ENCODE peak calls at places on chromosomes 11 and 22, in four cellular contexts. Z, C, P and K are unnamed samples.

GRCh38 chr11:74205181-74205580 is 34.1 kb downstream of the PPME1 start:
- DNase-seq in C (no peak), P (no peak), Z (no peak), K (no peak)

GRCh38 chr11:46389450-46390330 is 1.9 kb downstream of the CHRM4 start:
- DNase-seq in P (peak; percentile 72), C (peak; percentile 89), Z (peak; percentile 46), K (peak; percentile 59)

GRCh38 chr11:105022527-105022926 is 441 bp downstream of the CASP5 start:
- DNase-seq in P (no peak), Z (no peak), C (no peak), K (no peak)

GRCh38 chr11:134611537-134611936 is 199.5 kb upstream of the B3GAT1 start:
- DNase-seq in P (no peak), Z (no peak), C (no peak), K (no peak)

GRCh38 chr11:106491751-106492150 is 414.3 kb downstream of the AASDHPPT start:
- DNase-seq in Z (no peak), P (no peak), C (no peak), K (no peak)

GRCh38 chr11:73087730-73088129 is 54.4 kb downstream of the FCHSD2 start:
- DNase-seq in C (no peak), P (no peak), Z (peak; percentile 26), K (peak; percentile 7)

GRCh38 chr22:37014415-37014806 is 4.8 kb downstream of the TST start:
- DNase-seq in Z (no peak), P (no peak), C (no peak), K (no peak)

GRCh38 chr11:31958086-31958735 is 132.7 kb upstream of the RCN1 start:
- DNase-seq in C (peak; percentile 84), Z (peak; percentile 40), P (peak; percentile 38), K (peak; percentile 37)

GRCh38 chr11:1126935-1127663 is 30.7 kb upstream of the MUC5AC start:
- DNase-seq in P (no peak), Z (peak; percentile 44), C (peak; percentile 2), K (no peak)

GRCh38 chr11:79244175-79244804 is 196.5 kb downstream of the TENM4 start:
- DNase-seq in Z (peak; percentile 87), P (no peak), C (no peak), K (peak; percentile 94)

GRCh38 chr11:4102711-4103110 is 8.1 kb downstream of the RRM1 start:
- DNase-seq in Z (no peak), P (no peak), C (no peak), K (no peak)

GRCh38 chr11:111737877-111738205 is 28.3 kb downstream of the PPP2R1B start:
- DNase-seq in C (no peak), Z (peak; percentile 17), P (no peak), K (no peak)

GRCh38 chr11:62010935-62011528 is 43.6 kb upstream of the FTH1 start:
- DNase-seq in P (no peak), Z (no peak), C (no peak), K (no peak)

GRCh38 chr11:76598426-76598839 is 72.1 kb downstream of the LRRC32 start:
- DNase-seq in P (peak; percentile 56), Z (peak; percentile 76), C (peak; percentile 50), K (no peak)

GRCh38 chr11:118088531-118088930 is 1.8 kb upstream of the SMIM35 start:
- DNase-seq in P (no peak), Z (no peak), C (no peak), K (peak; percentile 45)

GRCh38 chr11:33531743-33532181 is 168.9 kb downstream of the C11orf91 start:
- DNase-seq in Z (peak; percentile 91), C (no peak), P (no peak), K (no peak)

GRCh38 chr22:38214248-38215056 is 12.7 kb downstream of the MAFF start:
- DNase-seq in C (peak; percentile 75), Z (no peak), P (no peak), K (no peak)

GRCh38 chr11:95229199-95230053 is 1.6 kb downstream of the SESN3 start:
- DNase-seq in P (no peak), Z (no peak), C (no peak), K (peak; percentile 48)

GRCh38 chr11:104583857-104584256 is 314.4 kb downstream of the CASP12 start:
- DNase-seq in P (no peak), C (no peak), Z (no peak), K (no peak)

GRCh38 chr11:119121811-119122124 is 388 bp downstream of the HINFP start:
- DNase-seq in Z (no peak), C (no peak), P (no peak), K (no peak)

GRCh38 chr11:28146123-28146751 is 38.0 kb downstream of the METTL15 start:
- DNase-seq in P (peak; percentile 80), Z (peak; percentile 93), C (no peak), K (peak; percentile 84)

GRCh38 chr22:26547426-26547825 is 35.2 kb upstream of the TFIP11 start:
- DNase-seq in P (no peak), Z (no peak), C (no peak), K (peak; percentile 59)

GRCh38 chr11:97732011-97732632 is 1288.6 kb upstream of the CNTN5 start:
- DNase-seq in C (no peak), P (no peak), Z (no peak), K (peak; percentile 9)

GRCh38 chr11:13429836-13430235 is 33.2 kb downstream of the BTBD10 start:
- DNase-seq in Z (peak; percentile 22), P (peak; percentile 79), C (no peak), K (no peak)

GRCh38 chr22:44547371-44547770 is 49.3 kb upstream of the RTL6 start:
- DNase-seq in C (no peak), Z (no peak), P (no peak), K (no peak)